ENCODE peak calls at places on chromosomes 6 and 20, in six cellular contexts. V is activated CD4-positive, alpha-beta T cell treated with anti-CD3 and anti-CD28 coated beads, Interleukin-2, amount 50 U/mL, for 48 hours; F is neural progenitor cell; G is left cardiac atrium; I is tibial nerve; Z is T-helper 2 cell. X is an unnamed sample.

GRCh38 chr6:82227770-82228169 is 19.8 kb downstream of the IBTK start:
- DNase-seq in G (no peak), I (no peak), F (no peak), V (no peak), Z (peak), X (no peak)

GRCh38 chr6:157225575-157225995 is 97.7 kb downstream of the TMEM242 start:
- DNase-seq in V (no peak), G (no peak), Z (no peak), F (no peak), I (no peak), X (no peak)

GRCh38 chr6:84763397-84764331 is 734 bp downstream of the TBX18 start:
- DNase-seq in Z (peak), I (peak), F (peak), V (no peak), G (peak), X (peak)

GRCh38 chr6:29763491-29764289 is 40.5 kb downstream of the HLA-F start:
- DNase-seq in Z (peak), V (peak), I (no peak), F (no peak), G (peak), X (no peak)

GRCh38 chr20:2658414-2659354 is 5.3 kb downstream of the IDH3B start:
- DNase-seq in F (no peak), G (no peak), Z (no peak), V (no peak), I (no peak), X (peak)

GRCh38 chr6:110486756-110487155 is 10.3 kb upstream of the SLC22A16 start:
- DNase-seq in V (no peak), F (no peak), I (no peak), G (no peak), Z (no peak), X (no peak)

GRCh38 chr6:159422041-159422984 is 253.1 kb downstream of the FNDC1 start:
- DNase-seq in Z (no peak), F (no peak), G (peak), V (no peak), I (no peak), X (no peak)

GRCh38 chr6:167476844-167477595 is 152.1 kb downstream of the TTLL2 start:
- DNase-seq in G (no peak), Z (no peak), F (no peak), V (no peak), I (no peak), X (no peak)

GRCh38 chr20:52047811-52048302 is 143.7 kb downstream of the ZFP64 start:
- DNase-seq in V (peak), Z (peak), F (peak), G (no peak), I (no peak), X (no peak)

GRCh38 chr6:163722293-163722692 is 307.8 kb downstream of the QKI start:
- DNase-seq in G (no peak), V (no peak), F (no peak), I (no peak), Z (no peak), X (no peak)

GRCh38 chr6:9437836-9438235 is 977.0 kb downstream of the TFAP2A start:
- DNase-seq in F (no peak), G (no peak), I (no peak), V (no peak), Z (no peak), X (no peak)

GRCh38 chr6:89007209-89008001 is 44.0 kb upstream of the RNGTT start:
- DNase-seq in G (no peak), Z (no peak), V (no peak), I (no peak), F (no peak), X (no peak)

GRCh38 chr6:16437984-16438383 is 199.6 kb downstream of the GMPR start:
- DNase-seq in G (no peak), Z (peak), I (no peak), V (no peak), F (no peak), X (no peak)

GRCh38 chr6:142692942-142693341 is 252.0 kb downstream of the HIVEP2 start:
- DNase-seq in F (peak), G (peak), I (peak), Z (peak), V (peak), X (peak)

GRCh38 chr6:148874698-148875293 is 128.0 kb downstream of the UST start:
- DNase-seq in G (no peak), Z (no peak), F (peak), V (no peak), I (no peak), X (no peak)

GRCh38 chr6:53233309-53233708 is 84.7 kb upstream of the GCM1 start:
- DNase-seq in V (no peak), G (no peak), Z (no peak), F (no peak), I (no peak), X (no peak)

GRCh38 chr6:161443868-161444267 is 170.0 kb upstream of the AGPAT4 start:
- DNase-seq in Z (no peak), F (peak), V (no peak), I (no peak), G (peak), X (no peak)

GRCh38 chr6:12431023-12431422 is 140.9 kb downstream of the EDN1 start:
- DNase-seq in G (no peak), I (no peak), V (no peak), F (no peak), Z (no peak), X (no peak)

GRCh38 chr6:134007077-134007476 is 45.3 kb downstream of the SLC2A12 start:
- DNase-seq in V (no peak), F (no peak), I (no peak), Z (no peak), G (no peak), X (no peak)

GRCh38 chr20:47875302-47876025 is 90.2 kb upstream of the SULF2 start:
- DNase-seq in G (no peak), V (no peak), I (no peak), Z (no peak), F (no peak), X (no peak)

GRCh38 chr20:8480597-8480996 is 348.5 kb downstream of the PLCB1 start:
- DNase-seq in F (no peak), G (no peak), I (no peak), V (no peak), Z (no peak), X (no peak)

GRCh38 chr6:116238083-116238482 is 15.8 kb downstream of the TSPYL4 start:
- DNase-seq in F (no peak), G (no peak), Z (no peak), V (no peak), I (no peak), X (no peak)

X was measured in NCI-H82.